ENCODE peak calls at places on chromosomes 4 and X, in four cellular contexts. Q is prostate gland, R is lower leg skin, F is tibial nerve. P is an unnamed sample.
A peak's percentile ranks its signal among the peaks of the same experiment; 100 is the strongest.

GRCh38 chr4:73070072-73070385 is 513 bp upstream of the COX18 start:
- DNase-seq in F (no peak), Q (no peak), R (no peak), P (no peak)

GRCh38 chr4:115873048-115873447 is 759.6 kb upstream of the NDST4 start:
- DNase-seq in R (no peak), Q (no peak), F (no peak), P (no peak)

GRCh38 chrX:86133761-86134160 is 14.5 kb upstream of the DACH2 start:
- DNase-seq in Q (no peak), F (no peak), R (no peak), P (no peak)

GRCh38 chr4:155666701-155667537 is at the start of gene GUCY1A1:
- DNase-seq in Q (peak; percentile 66), R (peak; percentile 87), F (no peak), P (peak; percentile 38)

GRCh38 chr4:152107736-152108500 is 347.1 kb upstream of the GATB start:
- DNase-seq in Q (no peak), F (no peak), R (no peak), P (no peak)

GRCh38 chr4:15479089-15479912 is 9.6 kb downstream of the CC2D2A start:
- DNase-seq in Q (peak; percentile 39), R (no peak), F (no peak), P (peak; percentile 24)

GRCh38 chr4:74109116-74109791 is 10.3 kb upstream of the CXCL2 start:
- DNase-seq in R (no peak), F (no peak), Q (no peak), P (no peak)

GRCh38 chr4:55435136-55435535 is 39.4 kb downstream of the TMEM165 start:
- DNase-seq in R (no peak), Q (no peak), F (no peak), P (no peak)

GRCh38 chr4:44583393-44583792 is 68.0 kb downstream of the YIPF7 start:
- DNase-seq in R (no peak), Q (no peak), F (no peak), P (no peak)
- TF ChIP-seq CTCF in R (no peak), Q (no peak), F (no peak), P (no peak)

GRCh38 chrX:140697618-140698017 is 11.9 kb upstream of the LINC00632 start:
- DNase-seq in Q (no peak), F (no peak), R (no peak), P (no peak)

GRCh38 chrX:140701480-140701879 is 8.1 kb upstream of the LINC00632 start:
- DNase-seq in F (no peak), Q (no peak), R (no peak), P (no peak)
- TF ChIP-seq CTCF in F (no peak), Q (no peak), R (no peak), P (peak; percentile 47)

GRCh38 chrX:131828482-131828881 is 194.6 kb upstream of the STK26 start:
- DNase-seq in R (no peak), Q (no peak), F (no peak), P (no peak)

GRCh38 chrX:131831185-131831520 is 191.9 kb upstream of the STK26 start:
- DNase-seq in Q (no peak), F (no peak), R (no peak), P (no peak)

GRCh38 chrX:131830400-131831184 is 192.5 kb upstream of the STK26 start:
- DNase-seq in R (no peak), Q (no peak), F (peak; percentile 22), P (peak; percentile 40)

GRCh38 chrX:131826572-131826971 is 196.5 kb upstream of the STK26 start:
- DNase-seq in R (no peak), Q (no peak), F (no peak), P (no peak)

GRCh38 chrX:131827935-131828334 is 195.2 kb upstream of the STK26 start:
- DNase-seq in R (no peak), Q (no peak), F (no peak), P (no peak)
- TF ChIP-seq CTCF in R (no peak), Q (no peak), F (no peak), P (no peak)

DNA sequence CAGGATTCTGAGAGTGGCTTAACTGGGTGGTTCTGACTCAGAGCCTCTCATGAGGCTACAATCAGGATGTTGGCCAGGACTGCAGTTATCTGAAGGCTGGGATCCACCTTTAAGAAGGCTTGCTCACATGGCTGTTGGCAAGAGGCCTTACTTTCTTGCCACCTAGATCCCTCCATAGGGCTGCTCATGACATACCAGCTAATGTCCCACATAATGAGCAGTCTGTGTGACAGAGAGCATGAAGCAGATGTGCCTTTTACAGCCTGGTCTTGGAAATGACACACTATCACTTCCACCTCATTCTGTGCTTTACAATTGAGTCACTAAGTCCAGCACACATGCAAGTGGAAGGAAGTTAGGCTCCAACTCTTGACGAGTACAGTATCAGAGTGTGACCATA is 4.3 kb upstream of the RBM3 start:
- DNase-seq in R (no peak), F (no peak), Q (no peak), P (no peak)
- TF ChIP-seq CTCF in R (no peak), F (no peak), Q (no peak), P (no peak)

DNA sequence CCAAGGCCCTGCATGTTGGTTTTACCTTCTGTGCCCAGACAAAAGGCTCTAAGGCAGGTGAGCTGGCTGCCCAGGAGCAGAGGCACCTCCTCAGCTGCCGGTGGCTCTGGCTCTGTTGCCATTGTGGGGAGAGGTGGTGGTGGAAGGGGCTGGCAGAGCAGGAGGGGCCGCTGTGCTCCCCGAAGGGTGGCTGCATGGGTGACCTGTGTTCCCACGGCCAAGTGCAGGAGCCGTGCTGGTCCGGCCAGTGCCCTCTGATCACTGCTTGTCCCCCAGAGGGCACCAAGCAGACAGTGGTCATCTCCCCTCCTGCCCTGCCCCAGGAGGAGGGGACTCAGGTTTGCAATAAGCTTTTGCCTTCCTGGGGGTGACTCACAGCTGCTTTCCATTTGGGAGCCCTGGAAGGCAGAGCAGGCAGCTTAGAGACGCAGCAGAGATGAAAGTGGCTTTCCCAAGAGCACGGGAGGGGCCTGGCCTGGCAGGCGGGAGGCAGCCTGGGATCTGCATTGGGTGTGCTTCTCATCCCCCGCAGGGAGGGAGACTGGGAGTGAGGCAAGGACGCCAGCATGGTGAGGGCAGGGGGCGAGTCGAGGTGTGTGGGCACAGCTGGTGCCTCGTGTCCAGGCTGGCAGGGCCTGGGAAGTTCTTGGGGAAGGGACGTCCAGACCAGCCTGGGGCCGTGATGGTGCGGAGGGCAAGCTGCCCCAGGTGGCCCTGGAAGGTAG is 28.7 kb downstream of the DOK7 start:
- DNase-seq in F (no peak), Q (no peak), R (no peak), P (no peak)
- TF ChIP-seq CTCF in F (no peak), Q (no peak), R (no peak), P (no peak)

GRCh38 chr4:169612869-169613859 is 781 bp upstream of the NEK1 start:
- DNase-seq in R (peak; percentile 95), F (peak; percentile 58), Q (peak; percentile 74), P (no peak)
- TF ChIP-seq CTCF in R (no peak), F (peak; percentile 63), Q (peak; percentile 74), P (no peak)

GRCh38 chrX:48466696-48467095 is 3.4 kb downstream of the SLC38A5 start:
- DNase-seq in Q (no peak), F (no peak), R (no peak), P (no peak)
- TF ChIP-seq CTCF in Q (no peak), F (no peak), R (no peak), P (no peak)

GRCh38 chrX:54423161-54423888 is 16.9 kb upstream of the TSR2 start:
- DNase-seq in Q (no peak), R (no peak), F (no peak), P (no peak)
- TF ChIP-seq CTCF in Q (no peak), R (no peak), F (no peak), P (no peak)

GRCh38 chr4:20760053-20760452 is 59.8 kb downstream of the PACRGL start:
- DNase-seq in R (no peak), Q (no peak), F (no peak), P (no peak)
- TF ChIP-seq CTCF in R (no peak), Q (no peak), F (no peak), P (no peak)

P was measured in mesothelial cell of epicardium.